ENCODE peak calls at places on chromosomes 1 and 21, in five cellular contexts. U is heart left ventricle, O is pulmonary artery endothelial cell, J is non-pigmented ciliary epithelial cell, L is astrocyte of the spinal cord. B is an unnamed sample.

GRCh38 chr1:17636612-17637011 is 97.1 kb downstream of the ARHGEF10L start:
- DNase-seq in U (no peak), O (no peak), J (no peak), L (peak), B (no peak)

GRCh38 chr1:84997667-84998600 is 1.0 kb upstream of the MCOLN2 start:
- DNase-seq in U (no peak), O (no peak), J (no peak), L (peak), B (no peak)

GRCh38 chr21:15221799-15222386 is 157.1 kb upstream of the NRIP1 start:
- DNase-seq in U (no peak), O (no peak), J (peak), L (peak), B (peak)

GRCh38 chr1:110677016-110677415 is 2.3 kb upstream of the KCNA3 start:
- DNase-seq in U (no peak), O (no peak), J (no peak), L (no peak), B (no peak)

GRCh38 chr21:39579734-39580332 is 32.9 kb upstream of the B3GALT5 start:
- DNase-seq in U (no peak), O (no peak), J (no peak), L (no peak), B (peak)

GRCh38 chr1:232524056-232524455 is 105.9 kb downstream of the SIPA1L2 start:
- DNase-seq in U (no peak), O (peak), J (peak), L (no peak), B (no peak)

GRCh38 chr1:205351984-205352713 is 4.6 kb downstream of the KLHDC8A start:
- DNase-seq in U (no peak), O (no peak), J (no peak), L (no peak), B (no peak)

GRCh38 chr1:103523346-103523745 is 2.2 kb upstream of the RNPC3 start:
- DNase-seq in U (no peak), O (no peak), J (no peak), L (no peak), B (no peak)

GRCh38 chr1:81478217-81478616 is 322.5 kb upstream of the ADGRL2 start:
- DNase-seq in U (peak), O (no peak), J (no peak), L (no peak), B (no peak)

GRCh38 chr1:54290443-54291184 is 90.6 kb downstream of the MRPL37 start:
- DNase-seq in U (no peak), O (no peak), J (no peak), L (peak), B (no peak)

B was measured in lung.